ENCODE peak calls at places on chromosomes 13 and 19, in four cellular contexts. V is mesenchymal stem cell, M is thoracic aorta, S is endothelial cell of umbilical vein. I is an unnamed sample.

GRCh38 chr19:934865-935422 is 9.1 kb downstream of the ARID3A start:
- DNase-seq in V (no peak), M (no peak), S (peak; percentile 93), I (no peak)

GRCh38 chr19:56942749-56943148 is 102.2 kb upstream of the PEG3 start:
- DNase-seq in V (no peak), M (no peak), S (peak; percentile 8), I (peak; percentile 86)

GRCh38 chr13:24458736-24459135 is 53.8 kb downstream of the PARP4 start:
- DNase-seq in S (no peak), V (no peak), M (no peak), I (no peak)

GRCh38 chr19:58466760-58467589 is at the start of gene ZNF324:
- DNase-seq in M (peak; percentile 94), S (peak; percentile 96), V (peak; percentile 97), I (peak; percentile 97)

GRCh38 chr13:23509781-23510543 is 60.2 kb upstream of the TNFRSF19 start:
- DNase-seq in S (no peak), V (peak; percentile 62), M (no peak), I (no peak)

GRCh38 chr19:42175952-42176648 is 41.4 kb downstream of the DEDD2 start:
- DNase-seq in M (no peak), S (peak; percentile 12), V (peak; percentile 45), I (no peak)

GRCh38 chr13:59946924-59947323 is 216.8 kb downstream of the DIAPH3 start:
- DNase-seq in S (peak; percentile 24), M (no peak), V (peak; percentile 26), I (no peak)

GRCh38 chr19:47309038-47309437 is 623 bp upstream of the C5AR1 start:
- DNase-seq in V (no peak), S (no peak), M (no peak), I (no peak)

GRCh38 chr19:56258272-56258671 is 14.3 kb upstream of the EDDM13 start:
- DNase-seq in S (no peak), V (no peak), M (no peak), I (no peak)

GRCh38 chr19:47109541-47110375 is 3.8 kb downstream of the ZC3H4 start:
- DNase-seq in M (no peak), V (peak; percentile 65), S (peak; percentile 89), I (no peak)

GRCh38 chr19:44722131-44723121 is 23.5 kb downstream of the CEACAM16 start:
- DNase-seq in M (no peak), V (no peak), S (peak; percentile 48), I (no peak)

GRCh38 chr19:1266116-1266817 is 2.9 kb upstream of the CIRBP start:
- DNase-seq in M (no peak), V (peak; percentile 92), S (peak; percentile 70), I (no peak)

GRCh38 chr13:43072394-43072793 is 49.0 kb downstream of the DNAJC15 start:
- DNase-seq in M (no peak), S (no peak), V (peak; percentile 30), I (no peak)

GRCh38 chr13:33612641-33613638 is 205.0 kb upstream of the RFC3 start:
- DNase-seq in S (no peak), M (no peak), V (no peak), I (no peak)

GRCh38 chr19:8552810-8553209 is 24.4 kb downstream of the MYO1F start:
- DNase-seq in M (no peak), S (no peak), V (no peak), I (no peak)

GRCh38 chr19:4184718-4185352 is 2.3 kb downstream of the ANKRD24 start:
- DNase-seq in V (no peak), S (no peak), M (no peak), I (no peak)

GRCh38 chr19:4186087-4186993 is 3.9 kb downstream of the ANKRD24 start:
- DNase-seq in M (no peak), S (peak; percentile 61), V (peak; percentile 72), I (no peak)

GRCh38 chr19:4182082-4182926 is at the start of the genes ANKRD24 and SIRT6:
- DNase-seq in S (peak; percentile 94), M (peak; percentile 70), V (peak; percentile 96), I (peak; percentile 90)

GRCh38 chr19:4185413-4186086 is 3.1 kb downstream of the ANKRD24 start:
- DNase-seq in M (no peak), S (no peak), V (no peak), I (no peak)

DNA sequence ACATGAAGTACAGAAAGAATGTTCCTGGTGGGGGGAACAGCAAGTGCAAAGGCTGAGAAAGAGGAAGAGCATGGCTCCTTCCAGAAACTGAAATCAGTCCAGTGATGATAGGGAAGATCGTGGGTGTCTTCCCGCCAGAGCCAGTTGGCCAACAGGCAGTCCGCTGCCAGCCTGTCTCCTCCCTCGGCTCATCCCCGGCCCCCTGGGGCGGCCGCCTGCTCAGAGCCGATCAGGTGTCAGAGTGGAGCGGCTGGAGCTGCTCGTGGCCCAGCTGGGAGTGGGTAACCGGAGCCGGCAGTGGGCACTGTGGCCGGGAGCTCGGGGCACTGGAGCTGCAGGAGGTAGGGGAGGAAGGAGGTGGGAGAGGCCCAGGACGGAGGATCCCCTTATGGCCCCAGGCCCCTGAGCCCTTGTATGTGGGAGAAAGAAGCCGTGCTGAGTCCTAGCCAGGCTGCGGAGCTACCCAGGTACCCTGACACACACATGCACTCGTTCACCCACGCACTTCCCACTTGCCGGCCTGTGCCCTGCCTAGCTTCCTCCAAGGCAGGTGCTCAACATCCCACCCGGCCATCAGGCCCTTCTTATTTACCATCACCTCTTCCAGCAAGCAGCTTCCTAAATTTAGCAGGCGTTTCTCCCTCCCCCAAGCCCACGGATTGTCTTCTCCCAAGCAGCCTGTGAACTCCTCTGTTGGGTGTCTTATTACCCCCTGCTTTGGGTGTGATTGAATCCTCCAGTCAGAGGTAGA is 1.7 kb downstream of the ANKRD24 start:
- DNase-seq in V (no peak), M (no peak), S (no peak), I (no peak)
- H3K27ac ChIP-seq in V (no peak overlapping the region), M (no peak overlapping the region), S (no peak overlapping the region), I (no peak overlapping the region)

GRCh38 chr19:53662209-53662608 is 30.4 kb downstream of the DPRX start:
- DNase-seq in M (no peak), V (no peak), S (no peak), I (no peak)

GRCh38 chr19:53659292-53659691 is 27.5 kb downstream of the DPRX start:
- DNase-seq in M (no peak), V (no peak), S (no peak), I (no peak)

GRCh38 chr19:53657778-53658177 is 26.0 kb downstream of the DPRX start:
- DNase-seq in S (no peak), V (no peak), M (no peak), I (no peak)

GRCh38 chr19:53657330-53657729 is 25.5 kb downstream of the DPRX start:
- DNase-seq in M (no peak), S (no peak), V (no peak), I (no peak)

DNA sequence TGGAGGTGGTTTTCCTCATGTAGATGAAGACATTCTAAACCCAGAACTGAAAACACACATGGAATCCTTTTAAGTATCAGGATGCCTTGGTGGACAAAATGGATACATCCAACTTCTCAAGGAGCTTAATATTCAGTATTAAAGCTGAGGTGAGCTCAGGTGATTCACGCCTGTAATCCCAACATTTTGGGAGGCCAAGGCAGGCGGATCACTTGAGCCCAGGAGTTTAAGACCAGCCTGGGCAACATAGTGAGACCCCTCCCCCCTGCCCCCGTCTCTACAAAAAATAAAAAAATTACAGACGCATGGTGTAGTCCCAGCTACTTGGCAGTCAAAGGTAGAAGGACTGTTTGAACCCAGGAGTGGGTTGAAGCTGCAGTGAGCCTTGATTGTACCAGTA is 28.8 kb downstream of the DPRX start:
- DNase-seq in V (no peak), M (no peak), S (no peak), I (no peak)
- H3K27ac ChIP-seq in V (no peak overlapping the region), M (no peak overlapping the region), S (no peak overlapping the region), I (no peak overlapping the region)

DNA sequence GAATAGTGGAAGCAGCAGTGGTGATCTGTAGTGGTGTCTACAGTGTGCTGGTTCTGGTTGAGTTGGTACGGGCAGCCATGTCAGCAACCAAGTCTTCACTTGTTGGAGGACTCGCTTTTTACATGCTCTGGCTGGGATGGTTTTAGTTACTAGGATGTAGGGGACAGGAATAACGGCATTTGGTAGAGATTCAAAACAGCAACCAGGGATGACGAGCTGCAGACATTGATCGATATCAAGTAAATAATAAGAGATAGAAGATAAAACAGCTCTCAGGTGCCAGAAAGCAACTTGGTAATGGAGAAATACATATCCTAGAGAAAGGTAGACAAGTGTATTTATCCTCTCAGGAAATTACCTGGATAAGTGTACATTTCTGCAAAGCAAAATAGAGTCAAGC is 84.3 kb downstream of the PCCA start:
- DNase-seq in M (no peak), S (no peak), V (no peak), I (no peak)
- H3K27ac ChIP-seq in M (no peak overlapping the region), S (no peak overlapping the region), V (no peak overlapping the region), I (no peak overlapping the region)

DNA sequence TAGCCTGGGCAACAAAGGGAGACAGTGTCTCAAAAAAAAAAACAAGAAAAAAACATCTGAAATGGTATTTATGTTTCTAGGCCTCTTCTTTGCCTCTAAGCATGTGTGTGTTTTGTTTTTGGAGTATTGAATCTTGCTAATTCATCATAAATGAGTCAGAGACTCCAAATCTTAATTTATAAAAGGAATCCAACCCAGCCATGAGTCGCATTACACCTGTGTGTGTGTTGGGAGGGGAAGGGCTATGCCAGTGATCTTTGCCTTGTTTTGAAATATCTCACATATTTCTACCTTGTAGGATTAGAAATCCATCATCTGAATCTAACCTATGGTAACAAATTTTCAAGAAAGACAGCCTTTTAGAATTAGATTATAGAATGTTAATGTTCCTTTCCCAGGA is 4.0 kb downstream of the ZNF331 start:
- DNase-seq in V (no peak), S (no peak), M (no peak), I (no peak)
- H3K27ac ChIP-seq in V (no peak overlapping the region), S (no peak overlapping the region), M (no peak overlapping the region), I (peak overlapping the region; percentile 40)

GRCh38 chr13:110287031-110287828 is 19.7 kb downstream of the COL4A1 start:
- DNase-seq in S (no peak), V (no peak), M (no peak), I (no peak)
- H3K27ac ChIP-seq in S (no peak overlapping the region), V (no peak overlapping the region), M (peak overlapping the region; percentile 62), I (peak overlapping the region; percentile 22)

I was measured in RWPE2.